ENCODE peak calls at places on chromosomes 2 and 18, in seven cellular contexts. W, K, V, G, T, U and C are unnamed samples. For H3K4me1, the result is how much of the 10 kb centered on the place peaks cover.

GRCh38 chr2:148524519-148524919 is 120.0 kb upstream of the EPC2 start:
- DNase-seq in K (no peak), T (no peak), G (no peak), W (no peak), U (no peak), V (no peak), C (peak)

GRCh38 chr2:7730449-7730848 is 813.2 kb downstream of the RNF144A start:
- DNase-seq in T (no peak), G (no peak), W (no peak), U (no peak), V (no peak), K (no peak), C (no peak)

GRCh38 chr2:66481100-66481549 is 46.2 kb downstream of the MEIS1 start:
- DNase-seq in K (peak), U (no peak), T (no peak), G (peak), W (no peak), V (no peak), C (no peak)

GRCh38 chr2:135557533-135557932 is 26.2 kb downstream of the R3HDM1 start:
- DNase-seq in G (no peak), T (no peak), W (no peak), K (no peak), V (no peak), U (no peak), C (no peak)

GRCh38 chr2:120873958-120874357 is 138.3 kb downstream of the GLI2 start:
- DNase-seq in G (no peak), K (no peak), W (no peak), U (no peak), V (no peak), T (no peak), C (no peak)

GRCh38 chr2:96984300-96984699 is 2.1 kb downstream of the FAM178B start:
- DNase-seq in V (no peak), W (no peak), K (no peak), G (no peak), U (no peak), T (no peak), C (no peak)

GRCh38 chr2:19321946-19322345 is 36.5 kb downstream of the OSR1 start:
- DNase-seq in T (no peak), K (no peak), W (no peak), V (no peak), U (no peak), G (no peak), C (no peak)

GRCh38 chr2:110979834-110980612 is 140.7 kb upstream of the BCL2L11 start:
- DNase-seq in K (no peak), T (no peak), U (no peak), W (no peak), G (no peak), V (no peak), C (no peak)

GRCh38 chr2:62147610-62148301 is 48.2 kb upstream of the B3GNT2 start:
- DNase-seq in W (no peak), V (no peak), T (no peak), U (no peak), G (no peak), K (peak), C (no peak)
- H3K4me1 ChIP-seq in W (under half), V (under half), T (under half), U (under half), G (under half), K (under half), C (under half)

GRCh38 chr2:113390133-113390849 is 47.2 kb upstream of the ZNG1B start:
- DNase-seq in K (peak), T (peak), V (no peak), W (peak), U (peak), G (peak), C (peak)

DNA sequence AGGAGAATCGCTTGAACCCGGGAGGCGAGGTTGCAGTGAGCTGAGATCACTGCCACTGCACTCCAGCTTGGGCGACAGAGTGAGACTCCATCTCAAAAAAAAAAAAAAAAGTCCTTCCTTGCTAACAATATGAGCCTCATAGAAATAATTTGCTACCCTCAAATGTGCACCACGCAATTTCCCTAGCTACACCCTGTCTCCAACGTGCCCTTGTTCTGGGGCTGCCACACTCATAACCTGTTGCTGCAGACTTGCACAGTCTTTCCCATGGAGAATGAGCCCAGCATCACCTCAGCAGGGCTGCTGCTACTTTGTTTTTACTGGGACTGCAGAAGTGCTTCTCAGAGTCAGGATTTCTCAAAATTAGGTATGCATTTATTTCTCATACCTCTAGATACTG is 46.4 kb upstream of the ZNG1B start:
- DNase-seq in T (no peak), V (no peak), U (no peak), G (no peak), W (no peak), K (no peak), C (no peak)
- H3K27ac ChIP-seq in T (no peak), V (no peak), U (no peak), G (no peak), W (no peak), K (no peak), C (no peak)

GRCh38 chr2:236085647-236086046 is 82.5 kb downstream of the GBX2 start:
- DNase-seq in K (no peak), G (no peak), W (no peak), V (no peak), T (no peak), U (no peak), C (no peak)

GRCh38 chr2:236086971-236087465 is 81.2 kb downstream of the GBX2 start:
- DNase-seq in U (no peak), G (no peak), T (no peak), V (no peak), W (no peak), K (no peak), C (no peak)

GRCh38 chr2:236086403-236086970 is 81.7 kb downstream of the GBX2 start:
- DNase-seq in U (no peak), V (no peak), T (no peak), W (no peak), K (no peak), G (no peak), C (no peak)

GRCh38 chr2:236083934-236084333 is 84.3 kb downstream of the GBX2 start:
- DNase-seq in T (no peak), V (no peak), U (no peak), W (no peak), K (no peak), G (no peak), C (no peak)

GRCh38 chr2:236085211-236085610 is 83.0 kb downstream of the GBX2 start:
- DNase-seq in V (no peak), G (no peak), K (no peak), U (no peak), W (no peak), T (no peak), C (no peak)
- H3K4me1 ChIP-seq in V (under half), G (under half), K (under half), U (under half), W (under half), T (under half), C (under half)

GRCh38 chr2:65366595-65367125 is 65.7 kb downstream of the SPRED2 start:
- DNase-seq in G (peak), T (no peak), W (peak), V (no peak), U (no peak), K (peak), C (no peak)

GRCh38 chr2:65368464-65368863 is 63.9 kb downstream of the SPRED2 start:
- DNase-seq in V (no peak), U (no peak), W (no peak), K (no peak), G (no peak), T (no peak), C (no peak)

GRCh38 chr2:65367517-65367916 is 64.9 kb downstream of the SPRED2 start:
- DNase-seq in T (no peak), V (no peak), W (peak), G (peak), U (no peak), K (peak), C (no peak)

GRCh38 chr2:65364054-65364651 is 68.2 kb downstream of the SPRED2 start:
- DNase-seq in U (no peak), V (no peak), G (no peak), K (no peak), W (no peak), T (no peak), C (no peak)

GRCh38 chr2:65364986-65365733 is 67.2 kb downstream of the SPRED2 start:
- DNase-seq in T (no peak), G (no peak), K (no peak), U (no peak), V (no peak), W (no peak), C (no peak)
- H3K27ac ChIP-seq in T (no peak), G (no peak), K (no peak), U (no peak), V (no peak), W (peak), C (no peak)

DNA sequence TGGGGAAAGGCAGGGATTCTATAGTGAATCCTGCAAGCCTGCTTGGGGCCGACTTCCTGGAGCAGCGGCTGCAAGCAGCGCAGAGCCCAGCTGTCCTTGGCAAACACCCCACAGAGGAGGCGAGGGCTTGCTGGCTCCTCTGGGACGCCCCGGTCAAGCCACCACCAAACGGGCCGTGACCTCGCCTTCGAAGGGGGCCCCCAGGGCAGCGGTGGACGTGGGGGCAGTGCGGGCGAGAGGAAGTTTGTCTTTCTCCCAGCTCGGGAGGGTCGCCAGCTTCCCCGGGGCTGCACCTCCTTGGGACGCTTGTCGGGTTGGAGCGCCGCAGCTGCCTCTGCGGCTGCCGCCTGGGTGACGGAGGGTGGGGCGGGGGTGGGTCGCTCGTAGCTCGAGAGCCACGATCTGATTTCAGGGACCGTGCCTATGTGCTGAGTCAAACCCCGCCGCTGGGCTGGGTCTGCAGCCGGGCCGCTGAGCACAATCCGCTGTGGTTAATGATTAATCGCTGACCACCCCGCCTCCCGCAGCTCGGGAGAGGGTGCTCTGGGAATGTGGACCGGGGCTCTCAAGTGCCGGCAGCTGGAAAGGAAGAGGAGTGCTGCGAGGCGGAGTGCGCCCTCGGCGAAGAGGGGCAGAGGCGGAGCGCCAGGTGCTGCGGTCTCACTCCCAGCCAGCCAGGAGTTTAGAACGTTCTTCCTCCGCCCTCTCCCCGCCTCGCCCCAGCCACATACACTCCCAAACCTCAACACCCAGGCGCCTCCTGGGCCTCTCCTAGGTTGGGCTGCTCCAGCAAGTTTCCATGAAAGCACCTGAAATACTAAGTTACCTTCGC is at the start of gene GPR39:
- DNase-seq in U (peak), G (peak), K (peak), W (peak), T (peak), V (peak), C (no peak)
- H3K4me1 ChIP-seq in U (under half), G (under half), K (under half), W (under half), T (under half), V (under half), C (under half)

DNA sequence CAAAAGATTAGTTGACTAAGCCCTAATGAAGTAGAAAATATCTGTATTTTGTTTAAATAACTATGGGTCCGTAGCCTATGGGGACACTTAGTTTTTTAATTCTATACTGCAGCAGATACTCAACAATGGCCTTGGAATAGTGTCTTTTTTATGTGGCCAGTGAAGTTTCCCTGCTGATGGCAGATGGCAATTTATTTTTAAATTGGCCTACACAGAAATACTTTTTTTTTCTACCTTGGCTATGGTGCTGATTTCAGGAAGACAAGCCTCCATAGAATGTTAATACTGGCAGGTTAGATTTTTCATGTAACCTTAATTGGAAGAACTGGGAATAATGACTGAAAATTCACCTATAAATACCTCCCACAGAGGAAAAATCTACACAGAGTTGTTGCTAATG is 28.9 kb upstream of the FAM98A start:
- DNase-seq in K (no peak), W (no peak), G (no peak), T (no peak), V (no peak), U (no peak), C (no peak)
- H3K27ac ChIP-seq in K (no peak), W (no peak), G (no peak), T (no peak), V (no peak), U (no peak), C (no peak)

GRCh38 chr2:159091981-159092380 is 123.5 kb downstream of the TANC1 start:
- DNase-seq in T (no peak), G (no peak), U (no peak), V (no peak), K (peak), W (peak), C (peak)

GRCh38 chr2:159089543-159089942 is 121.1 kb downstream of the TANC1 start:
- DNase-seq in K (peak), T (no peak), W (no peak), V (no peak), U (no peak), G (no peak), C (no peak)

GRCh38 chr2:159091381-159091780 is 122.9 kb downstream of the TANC1 start:
- DNase-seq in U (no peak), K (peak), G (no peak), W (no peak), T (no peak), V (no peak), C (no peak)

GRCh38 chr2:159088906-159089305 is 120.5 kb downstream of the TANC1 start:
- DNase-seq in U (no peak), T (no peak), K (no peak), G (no peak), W (no peak), V (no peak), C (no peak)

GRCh38 chr2:159090514-159091201 is 122.2 kb downstream of the TANC1 start:
- DNase-seq in V (no peak), G (no peak), U (no peak), T (no peak), W (no peak), K (peak), C (no peak)
- H3K4me1 ChIP-seq in V (half or more), G (under half), U (under half), T (under half), W (half or more), K (half or more), C (under half)

GRCh38 chr2:159585607-159586006 is 30.7 kb downstream of the BAZ2B start:
- DNase-seq in U (no peak), T (no peak), K (no peak), V (no peak), G (no peak), W (peak), C (no peak)

GRCh38 chr2:159589286-159589685 is 27.1 kb downstream of the BAZ2B start:
- DNase-seq in V (no peak), T (no peak), G (no peak), U (no peak), K (no peak), W (no peak), C (no peak)

GRCh38 chr2:159586034-159586433 is 30.3 kb downstream of the BAZ2B start:
- DNase-seq in G (no peak), W (no peak), T (no peak), K (no peak), V (no peak), U (no peak), C (no peak)

GRCh38 chr2:159584796-159585195 is 31.6 kb downstream of the BAZ2B start:
- DNase-seq in T (no peak), K (no peak), W (no peak), V (no peak), U (no peak), G (no peak), C (no peak)
- H3K27ac ChIP-seq in T (no peak), K (no peak), W (no peak), V (no peak), U (no peak), G (no peak), C (no peak)

GRCh38 chr18:55435592-55435991 is 152.4 kb downstream of the TCF4 start:
- DNase-seq in G (no peak), K (no peak), T (no peak), U (no peak), V (no peak), W (no peak), C (no peak)

GRCh38 chr18:55442561-55442960 is 145.4 kb downstream of the TCF4 start:
- DNase-seq in T (no peak), U (no peak), K (no peak), G (no peak), W (no peak), V (no peak), C (no peak)

GRCh38 chr18:55433688-55434087 is 154.3 kb downstream of the TCF4 start:
- DNase-seq in G (no peak), U (no peak), V (no peak), K (no peak), T (no peak), W (no peak), C (no peak)

GRCh38 chr18:55440988-55441387 is 147.0 kb downstream of the TCF4 start:
- DNase-seq in V (no peak), G (no peak), K (no peak), W (no peak), T (no peak), U (no peak), C (no peak)

DNA sequence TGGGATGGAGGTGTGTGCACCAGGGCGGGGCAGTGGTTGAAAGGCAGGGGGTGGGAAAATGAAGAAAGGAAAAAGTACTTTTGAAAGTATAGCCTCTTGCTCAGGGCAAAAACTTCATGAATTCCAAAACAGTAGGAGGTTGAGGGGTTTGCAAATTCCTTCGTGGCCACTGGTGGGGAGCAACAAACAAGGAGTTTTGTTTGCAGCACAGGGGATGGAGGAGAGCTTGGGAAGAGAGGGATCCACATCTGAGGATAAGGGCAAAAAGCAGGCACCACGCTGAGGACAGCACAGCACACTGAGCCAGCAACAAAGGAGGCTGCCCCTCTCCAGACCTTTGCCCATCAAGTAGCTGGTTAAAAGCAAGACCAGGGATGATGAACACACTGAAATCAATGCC is 149.0 kb downstream of the TCF4 start:
- DNase-seq in K (no peak), W (no peak), T (no peak), G (no peak), U (no peak), V (no peak), C (no peak)
- H3K4me1 ChIP-seq in K (under half), W (under half), T (under half), G (under half), U (under half), V (under half), C (under half)

DNA sequence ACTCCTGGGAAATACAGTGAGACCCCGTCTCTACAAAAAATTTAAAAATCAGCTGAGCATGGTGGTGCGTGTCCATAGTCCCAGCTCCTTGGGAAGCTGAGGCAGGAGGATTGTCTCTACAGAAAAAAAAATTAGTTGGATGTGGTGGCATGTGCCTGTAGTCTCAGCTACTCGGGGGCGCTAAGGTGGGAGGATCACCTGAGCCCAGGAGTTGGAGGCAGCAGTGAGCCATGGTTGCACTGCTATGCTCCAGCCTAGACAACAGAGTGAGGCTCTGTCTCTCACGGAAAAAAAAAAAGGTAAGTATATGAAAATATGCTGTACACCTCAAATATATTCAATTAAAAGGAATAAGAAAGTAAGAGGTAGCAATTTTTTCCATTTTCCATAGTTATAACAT is 92.5 kb upstream of the TGIF1 start:
- DNase-seq in G (no peak), U (no peak), K (no peak), W (no peak), T (no peak), V (no peak), C (no peak)
- H3K27ac ChIP-seq in G (no peak), U (no peak), K (no peak), W (no peak), T (no peak), V (no peak), C (no peak)